ENCODE peak calls at places on chromosome 2, in nine cellular contexts. W, P, R, X, T, D, A, J and M are unnamed samples.

GRCh38 chr2:177434475-177434874 is 41.9 kb downstream of the AGPS start:
- DNase-seq in X (no peak), P (no peak), W (no peak), J (no peak), R (no peak), A (no peak), T (no peak), D (no peak), M (no peak)

GRCh38 chr2:46643951-46644350 is 164.6 kb downstream of the TMEM247 start:
- DNase-seq in J (no peak), D (no peak), X (no peak), T (no peak), R (peak), W (no peak), P (no peak), A (no peak), M (no peak)

GRCh38 chr2:3309496-3310355 is 67.9 kb downstream of the EIPR1 start:
- DNase-seq in W (no peak), T (no peak), A (no peak), X (no peak), D (no peak), R (no peak), J (no peak), P (no peak), M (no peak)

GRCh38 chr2:152391318-152391717 is 56.3 kb downstream of the FMNL2 start:
- DNase-seq in D (no peak), R (no peak), A (no peak), X (no peak), P (no peak), W (no peak), J (no peak), T (no peak), M (no peak)

GRCh38 chr2:143692162-143692561 is 562.9 kb downstream of the ARHGAP15 start:
- DNase-seq in J (no peak), T (peak), W (no peak), X (no peak), P (peak), R (no peak), A (no peak), D (no peak), M (no peak)

GRCh38 chr2:73084971-73085370 is 13.5 kb upstream of the SFXN5 start:
- DNase-seq in A (no peak), J (no peak), T (no peak), R (no peak), P (no peak), X (no peak), W (no peak), D (no peak), M (no peak)

GRCh38 chr2:181228661-181229060 is 228.5 kb upstream of the ITGA4 start:
- DNase-seq in X (no peak), A (no peak), J (no peak), W (no peak), D (no peak), T (no peak), P (no peak), R (no peak), M (no peak)

GRCh38 chr2:62305421-62306176 is 109.7 kb downstream of the B3GNT2 start:
- DNase-seq in J (no peak), X (no peak), R (peak), W (peak), T (no peak), A (no peak), P (peak), D (no peak), M (no peak)

GRCh38 chr2:209638346-209638745 is 133.3 kb upstream of the UNC80 start:
- DNase-seq in R (no peak), P (no peak), T (no peak), D (peak), W (no peak), A (no peak), X (no peak), J (no peak), M (no peak)

GRCh38 chr2:20994130-20994529 is 49.7 kb downstream of the APOB start:
- DNase-seq in W (no peak), A (no peak), D (no peak), X (no peak), J (no peak), R (peak), P (no peak), T (no peak), M (no peak)